ENCODE peak calls at places on chromosome 1, in five cellular contexts. One of them, this sample, is unnamed. For H3K36me3, the result is how much of the 10 kb centered on the place peaks cover.

GRCh38 chr1:182305861-182306260 is 85.7 kb downstream of the GLUL start:
- DNase-seq in lower lobe of right lung: no peak
- DNase-seq in heart right ventricle: no peak
- DNase-seq in ovary: no peak
- DNase-seq in K562: no peak
- DNase-seq in this sample: no peak

GRCh38 chr1:33606272-33606671 is 133.8 kb downstream of the ZSCAN20 start:
- DNase-seq in heart right ventricle: peak
- DNase-seq in K562: no peak
- DNase-seq in ovary: no peak
- DNase-seq in lower lobe of right lung: no peak
- DNase-seq in this sample: no peak

GRCh38 chr1:9784508-9785133 is 39.1 kb downstream of the CLSTN1 start:
- DNase-seq in lower lobe of right lung: no peak
- DNase-seq in K562: peak
- DNase-seq in heart right ventricle: no peak
- DNase-seq in ovary: no peak
- DNase-seq in this sample: no peak

GRCh38 chr1:155694167-155694566 is 5.3 kb downstream of the DAP3 start:
- DNase-seq in heart right ventricle: no peak
- DNase-seq in K562: no peak
- DNase-seq in ovary: no peak
- DNase-seq in lower lobe of right lung: no peak
- DNase-seq in this sample: no peak

GRCh38 chr1:43366179-43366578 is 1.6 kb downstream of the ELOVL1 start:
- DNase-seq in heart right ventricle: no peak
- DNase-seq in lower lobe of right lung: peak
- DNase-seq in ovary: no peak
- DNase-seq in K562: peak
- DNase-seq in this sample: no peak

GRCh38 chr1:42964032-42964812 is 5.6 kb upstream of the SLC2A1 start:
- DNase-seq in ovary: no peak
- DNase-seq in lower lobe of right lung: no peak
- DNase-seq in K562: no peak
- DNase-seq in heart right ventricle: no peak
- DNase-seq in this sample: no peak

GRCh38 chr1:202165942-202166843 is 5.8 kb upstream of the PTPN7 start:
- DNase-seq in lower lobe of right lung: no peak
- DNase-seq in heart right ventricle: no peak
- DNase-seq in ovary: no peak
- DNase-seq in K562: peak
- DNase-seq in this sample: no peak

GRCh38 chr1:3902546-3902945 is 2.5 kb upstream of the C1orf174 start:
- DNase-seq in lower lobe of right lung: peak
- DNase-seq in heart right ventricle: no peak
- DNase-seq in K562: no peak
- DNase-seq in ovary: no peak
- DNase-seq in this sample: no peak

GRCh38 chr1:241767737-241768136 is 80.3 kb upstream of the EXO1 start:
- DNase-seq in heart right ventricle: no peak
- DNase-seq in ovary: no peak
- DNase-seq in lower lobe of right lung: no peak
- DNase-seq in K562: no peak
- DNase-seq in this sample: no peak

GRCh38 chr1:225838793-225839192 is 28.9 kb downstream of the EPHX1 start:
- DNase-seq in heart right ventricle: no peak
- DNase-seq in lower lobe of right lung: no peak
- DNase-seq in ovary: no peak
- DNase-seq in K562: no peak
- DNase-seq in this sample: no peak

GRCh38 chr1:99490031-99490430 is 155.9 kb upstream of the PALMD start:
- DNase-seq in K562: no peak
- DNase-seq in lower lobe of right lung: no peak
- DNase-seq in heart right ventricle: no peak
- DNase-seq in ovary: no peak
- DNase-seq in this sample: no peak

DNA sequence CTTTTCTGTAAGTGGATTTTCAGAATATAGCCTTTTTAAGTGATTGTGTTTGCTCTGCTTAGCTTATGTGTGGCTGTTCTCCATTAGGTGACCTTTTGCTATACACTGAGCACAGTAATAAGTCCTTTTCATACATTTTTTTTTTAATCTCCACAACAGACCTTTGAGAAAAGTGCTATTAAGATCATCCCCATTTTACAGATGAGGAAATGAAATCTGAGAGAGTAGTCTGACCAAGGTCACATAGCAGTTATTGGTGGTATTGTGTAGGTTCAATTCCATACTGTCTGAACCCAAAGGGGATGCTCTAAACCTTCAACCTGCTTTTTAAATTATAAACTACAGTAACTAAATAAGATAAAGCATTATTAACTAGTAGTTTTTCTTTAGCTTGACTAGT is 1.7 kb downstream of the PRRC2C start:
- DNase-seq in ovary: no peak
- DNase-seq in heart right ventricle: no peak
- DNase-seq in lower lobe of right lung: no peak
- DNase-seq in K562: no peak
- DNase-seq in this sample: no peak
- H3K4me3 ChIP-seq in ovary: peak
- H3K4me3 ChIP-seq in heart right ventricle: peak
- H3K4me3 ChIP-seq in lower lobe of right lung: peak
- H3K4me3 ChIP-seq in K562: peak
- H3K4me3 ChIP-seq in this sample: peak

GRCh38 chr1:224183591-224184312 is 712 bp downstream of the DEGS1 start:
- DNase-seq in lower lobe of right lung: peak
- DNase-seq in ovary: peak
- DNase-seq in heart right ventricle: peak
- DNase-seq in K562: no peak
- DNase-seq in this sample: no peak
- TF ChIP-seq CTCF in lower lobe of right lung: no peak
- TF ChIP-seq CTCF in ovary: no peak
- TF ChIP-seq CTCF in heart right ventricle: no peak
- TF ChIP-seq CTCF in K562: no peak
- TF ChIP-seq CTCF in this sample: no peak

GRCh38 chr1:27418326-27418761 is 25.9 kb downstream of the GPR3 start:
- DNase-seq in heart right ventricle: peak
- DNase-seq in K562: no peak
- DNase-seq in ovary: no peak
- DNase-seq in lower lobe of right lung: peak
- DNase-seq in this sample: peak
- H3K36me3 ChIP-seq in heart right ventricle: half or more
- H3K36me3 ChIP-seq in K562: half or more
- H3K36me3 ChIP-seq in ovary: under half
- H3K36me3 ChIP-seq in lower lobe of right lung: half or more
- H3K36me3 ChIP-seq in this sample: under half

GRCh38 chr1:157157481-157158190 is 19.4 kb upstream of the ETV3 start:
- DNase-seq in heart right ventricle: no peak
- DNase-seq in lower lobe of right lung: no peak
- DNase-seq in K562: no peak
- DNase-seq in ovary: no peak
- DNase-seq in this sample: no peak

GRCh38 chr1:157154291-157154690 is 16.1 kb upstream of the ETV3 start:
- DNase-seq in K562: no peak
- DNase-seq in ovary: no peak
- DNase-seq in heart right ventricle: no peak
- DNase-seq in lower lobe of right lung: no peak
- DNase-seq in this sample: no peak

GRCh38 chr1:157155658-157156057 is 17.5 kb upstream of the ETV3 start:
- DNase-seq in lower lobe of right lung: no peak
- DNase-seq in K562: peak
- DNase-seq in heart right ventricle: peak
- DNase-seq in ovary: peak
- DNase-seq in this sample: no peak

GRCh38 chr1:157154940-157155514 is 16.8 kb upstream of the ETV3 start:
- DNase-seq in K562: peak
- DNase-seq in ovary: peak
- DNase-seq in lower lobe of right lung: peak
- DNase-seq in heart right ventricle: peak
- DNase-seq in this sample: no peak

GRCh38 chr1:157156058-157156541 is 17.9 kb upstream of the ETV3 start:
- DNase-seq in ovary: peak
- DNase-seq in K562: peak
- DNase-seq in heart right ventricle: peak
- DNase-seq in lower lobe of right lung: peak
- DNase-seq in this sample: no peak
- H3K4me3 ChIP-seq in ovary: no peak
- H3K4me3 ChIP-seq in K562: peak
- H3K4me3 ChIP-seq in heart right ventricle: peak
- H3K4me3 ChIP-seq in lower lobe of right lung: peak
- H3K4me3 ChIP-seq in this sample: no peak

DNA sequence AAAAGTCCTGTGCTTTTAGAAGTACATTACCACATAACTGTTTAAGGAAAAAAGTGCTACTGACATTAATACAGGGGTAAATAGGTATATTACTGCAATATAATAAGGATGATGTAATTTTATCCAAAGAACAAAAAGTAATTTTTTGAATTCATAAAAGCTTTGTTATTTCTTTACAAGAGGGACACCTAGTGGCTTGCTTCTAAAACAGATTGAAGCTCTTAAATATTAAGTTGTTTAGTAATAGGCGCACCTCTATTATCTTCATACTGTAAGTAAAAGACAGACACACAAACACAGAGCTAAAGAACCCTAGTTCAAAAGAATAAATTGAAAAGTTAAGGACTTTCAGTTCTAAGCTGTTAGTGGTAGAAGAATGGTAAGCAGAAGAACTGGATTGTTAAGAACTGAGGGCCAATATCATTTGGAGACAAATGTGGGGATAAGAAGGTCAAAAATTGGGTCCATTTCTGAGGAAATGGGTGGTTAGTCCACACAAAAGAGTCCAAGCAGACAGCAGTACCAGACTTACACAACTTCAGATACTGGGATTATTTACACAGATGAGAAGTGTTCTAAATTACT is 15.4 kb downstream of the ZNHIT6 start:
- DNase-seq in heart right ventricle: no peak
- DNase-seq in K562: no peak
- DNase-seq in lower lobe of right lung: no peak
- DNase-seq in ovary: no peak
- DNase-seq in this sample: peak
- TF ChIP-seq CTCF in heart right ventricle: peak
- TF ChIP-seq CTCF in K562: peak
- TF ChIP-seq CTCF in lower lobe of right lung: peak
- TF ChIP-seq CTCF in ovary: peak
- TF ChIP-seq CTCF in this sample: peak

GRCh38 chr1:167412072-167412471 is 106.3 kb downstream of the CD247 start:
- DNase-seq in ovary: no peak
- DNase-seq in K562: no peak
- DNase-seq in lower lobe of right lung: no peak
- DNase-seq in heart right ventricle: no peak
- DNase-seq in this sample: no peak
- H3K36me3 ChIP-seq in ovary: under half
- H3K36me3 ChIP-seq in K562: under half
- H3K36me3 ChIP-seq in lower lobe of right lung: under half
- H3K36me3 ChIP-seq in heart right ventricle: half or more
- H3K36me3 ChIP-seq in this sample: under half

GRCh38 chr1:212607206-212607923 is 1.2 kb upstream of the ATF3 start:
- DNase-seq in ovary: peak
- DNase-seq in lower lobe of right lung: peak
- DNase-seq in K562: no peak
- DNase-seq in heart right ventricle: peak
- DNase-seq in this sample: no peak

GRCh38 chr1:212606734-212607205 is 1.8 kb upstream of the ATF3 start:
- DNase-seq in ovary: peak
- DNase-seq in lower lobe of right lung: peak
- DNase-seq in K562: peak
- DNase-seq in heart right ventricle: peak
- DNase-seq in this sample: no peak

GRCh38 chr1:212606042-212606733 is 2.4 kb upstream of the ATF3 start:
- DNase-seq in ovary: no peak
- DNase-seq in K562: no peak
- DNase-seq in heart right ventricle: no peak
- DNase-seq in lower lobe of right lung: no peak
- DNase-seq in this sample: no peak

GRCh38 chr1:212607924-212608208 is 695 bp upstream of the ATF3 start:
- DNase-seq in heart right ventricle: peak
- DNase-seq in lower lobe of right lung: no peak
- DNase-seq in ovary: no peak
- DNase-seq in K562: no peak
- DNase-seq in this sample: no peak

DNA sequence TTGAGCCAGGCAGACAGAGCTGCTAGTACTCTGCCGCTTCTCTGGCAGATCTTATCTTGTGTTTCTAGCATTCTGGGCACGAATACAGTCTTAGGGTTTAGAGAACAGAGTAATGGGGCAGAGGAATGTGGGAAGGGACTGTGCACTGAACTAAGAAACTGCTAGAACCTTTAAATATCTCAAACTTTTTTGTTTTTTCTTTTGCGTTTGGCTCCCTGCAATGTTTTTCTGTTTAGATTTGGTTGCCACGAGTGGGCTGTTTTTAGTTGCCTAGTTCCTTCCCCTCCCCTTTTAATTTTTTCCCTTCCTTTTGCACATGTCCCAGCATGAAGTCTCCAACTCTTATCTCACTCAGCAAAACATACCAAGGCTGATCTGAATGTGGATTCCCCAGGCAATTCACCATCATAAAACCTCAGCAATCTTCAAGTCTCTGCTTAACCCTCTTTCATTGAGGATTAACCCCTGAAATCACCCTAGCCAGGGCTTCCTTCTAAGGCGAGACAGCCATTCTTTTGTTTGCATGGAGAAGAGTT is 3.1 kb upstream of the ATF3 start:
- DNase-seq in heart right ventricle: no peak
- DNase-seq in lower lobe of right lung: no peak
- DNase-seq in K562: no peak
- DNase-seq in ovary: no peak
- DNase-seq in this sample: no peak
- H3K4me3 ChIP-seq in heart right ventricle: peak
- H3K4me3 ChIP-seq in lower lobe of right lung: no peak
- H3K4me3 ChIP-seq in K562: no peak
- H3K4me3 ChIP-seq in ovary: no peak
- H3K4me3 ChIP-seq in this sample: no peak